ENCODE peak calls at places on chromosome 2, in eight cellular contexts. A, T, M, U, V, L, X and J are unnamed samples. For H3K9me3, the result is how much of the 10 kb centered on the place peaks cover.

GRCh38 chr2:224945134-224945533 is 97.1 kb downstream of the DOCK10 start:
- DNase-seq in A (no peak), T (no peak), M (no peak), U (no peak), V (no peak), L (no peak), X (no peak), J (no peak)

GRCh38 chr2:190119257-190119656 is 56.7 kb upstream of the MSTN start:
- DNase-seq in A (no peak), T (no peak), M (no peak), U (no peak), V (peak), L (peak), X (no peak), J (no peak)

GRCh38 chr2:150832686-150833085 is 345.2 kb upstream of the RND3 start:
- DNase-seq in A (no peak), T (no peak), M (peak), U (no peak), V (no peak), L (no peak), X (no peak), J (no peak)

GRCh38 chr2:19209575-19210341 is 148.7 kb downstream of the OSR1 start:
- DNase-seq in A (no peak), T (no peak), M (no peak), U (no peak), V (no peak), L (no peak), X (no peak), J (no peak)

GRCh38 chr2:202944403-202944802 is 32.3 kb downstream of the CARF start:
- DNase-seq in A (no peak), T (no peak), M (peak), U (no peak), V (peak), L (no peak), X (no peak), J (no peak)

GRCh38 chr2:40242315-40242714 is 209.6 kb downstream of the SLC8A1 start:
- DNase-seq in A (no peak), T (no peak), M (no peak), U (no peak), V (no peak), L (no peak), X (no peak), J (no peak)

GRCh38 chr2:42756956-42757513 is 6.9 kb downstream of the OXER1 start:
- DNase-seq in A (no peak), T (no peak), M (no peak), U (no peak), V (no peak), L (no peak), X (no peak), J (no peak)

GRCh38 chr2:37471994-37472393 is 127.6 kb downstream of the QPCT start:
- DNase-seq in A (no peak), T (no peak), M (peak), U (no peak), V (peak), L (no peak), X (no peak), J (peak)

GRCh38 chr2:149562304-149562703 is 25.3 kb downstream of the MMADHC start:
- DNase-seq in A (no peak), T (no peak), M (peak), U (peak), V (no peak), L (no peak), X (no peak), J (no peak)

GRCh38 chr2:99085400-99085799 is 56.1 kb upstream of the C2orf15 start:
- DNase-seq in A (no peak), T (no peak), M (no peak), U (peak), V (no peak), L (no peak), X (no peak), J (no peak)

GRCh38 chr2:134120718-134121630 is 132.9 kb upstream of the MGAT5 start:
- DNase-seq in A (peak), T (peak), M (peak), U (peak), V (peak), L (no peak), X (peak), J (peak)

GRCh38 chr2:185318271-185318724 is 420.3 kb upstream of the FSIP2 start:
- DNase-seq in A (no peak), T (no peak), M (no peak), U (no peak), V (no peak), L (no peak), X (no peak), J (no peak)

GRCh38 chr2:162928356-162928755 is 89.8 kb upstream of the KCNH7 start:
- DNase-seq in A (no peak), T (no peak), M (no peak), U (no peak), V (peak), L (no peak), X (no peak), J (no peak)

GRCh38 chr2:189407161-189407943 is 33.9 kb upstream of the WDR75 start:
- DNase-seq in A (no peak), T (no peak), M (peak), U (no peak), V (peak), L (no peak), X (no peak), J (peak)

GRCh38 chr2:216205486-216205885 is 96.3 kb downstream of the XRCC5 start:
- DNase-seq in A (no peak), T (no peak), M (no peak), U (no peak), V (no peak), L (no peak), X (no peak), J (no peak)

GRCh38 chr2:174694920-174695319 is 69.4 kb downstream of the CHRNA1 start:
- DNase-seq in A (no peak), T (no peak), M (no peak), U (no peak), V (no peak), L (no peak), X (no peak), J (no peak)

GRCh38 chr2:218471982-218472381 is 53.1 kb downstream of the VIL1 start:
- DNase-seq in A (no peak), T (peak), M (no peak), U (no peak), V (no peak), L (no peak), X (no peak), J (no peak)

GRCh38 chr2:127771756-127772155 is 39.2 kb downstream of the WDR33 start:
- DNase-seq in A (no peak), T (no peak), M (peak), U (no peak), V (peak), L (no peak), X (no peak), J (peak)

GRCh38 chr2:36373149-36373880 is 17.7 kb downstream of the CRIM1 start:
- DNase-seq in A (no peak), T (no peak), M (peak), U (no peak), V (peak), L (no peak), X (no peak), J (peak)

GRCh38 chr2:98803747-98804650 is 73.1 kb upstream of the MGAT4A start:
- DNase-seq in A (no peak), T (no peak), M (no peak), U (no peak), V (no peak), L (no peak), X (no peak), J (no peak)

GRCh38 chr2:232436381-232437129 is 19.4 kb upstream of the ALPI start:
- DNase-seq in A (peak), T (no peak), M (no peak), U (no peak), V (no peak), L (no peak), X (peak), J (peak)

GRCh38 chr2:230870544-230871360 is 6.0 kb downstream of the ITM2C start:
- DNase-seq in A (no peak), T (no peak), M (no peak), U (peak), V (peak), L (no peak), X (no peak), J (peak)

GRCh38 chr2:46554381-46554780 is 75.0 kb downstream of the TMEM247 start:
- DNase-seq in A (no peak), T (peak), M (no peak), U (no peak), V (no peak), L (peak), X (no peak), J (no peak)

GRCh38 chr2:165691615-165692014 is 102.4 kb downstream of the GALNT3 start:
- DNase-seq in A (peak), T (no peak), M (peak), U (no peak), V (peak), L (peak), X (no peak), J (no peak)

GRCh38 chr2:222738759-222739292 is 67.4 kb downstream of the MOGAT1 start:
- DNase-seq in A (no peak), T (peak), M (no peak), U (no peak), V (no peak), L (peak), X (no peak), J (no peak)

GRCh38 chr2:236536727-236537398 is 32.8 kb upstream of the ACKR3 start:
- DNase-seq in A (no peak), T (no peak), M (no peak), U (peak), V (no peak), L (no peak), X (no peak), J (no peak)

GRCh38 chr2:235595420-235596010 is 101.7 kb downstream of the AGAP1 start:
- DNase-seq in A (peak), T (peak), M (peak), U (peak), V (peak), L (peak), X (no peak), J (peak)

GRCh38 chr2:16506366-16506765 is 159.3 kb downstream of the CYRIA start:
- DNase-seq in A (no peak), T (no peak), M (no peak), U (no peak), V (no peak), L (no peak), X (no peak), J (no peak)

GRCh38 chr2:237673130-237673921 is 45.9 kb downstream of the LRRFIP1 start:
- DNase-seq in A (peak), T (peak), M (peak), U (peak), V (peak), L (peak), X (peak), J (peak)

GRCh38 chr2:179340678-179341077 is 76.0 kb upstream of the SESTD1 start:
- DNase-seq in A (no peak), T (no peak), M (peak), U (peak), V (no peak), L (no peak), X (no peak), J (no peak)

GRCh38 chr2:30208453-30208852 is 22.9 kb upstream of the LBH start:
- DNase-seq in A (no peak), T (peak), M (peak), U (peak), V (peak), L (no peak), X (no peak), J (peak)

GRCh38 chr2:84846041-84846663 is 34.7 kb downstream of the TRABD2A start:
- DNase-seq in A (no peak), T (no peak), M (peak), U (peak), V (peak), L (no peak), X (no peak), J (no peak)

GRCh38 chr2:230305416-230306275 is 21.3 kb upstream of the SP140L start:
- DNase-seq in A (no peak), T (no peak), M (no peak), U (no peak), V (no peak), L (no peak), X (no peak), J (no peak)

GRCh38 chr2:206805922-206806607 is 40.7 kb downstream of the FASTKD2 start:
- DNase-seq in A (no peak), T (no peak), M (no peak), U (no peak), V (no peak), L (no peak), X (no peak), J (no peak)

GRCh38 chr2:172250801-172251200 is 148.1 kb upstream of the DLX2 start:
- DNase-seq in A (no peak), T (no peak), M (no peak), U (no peak), V (no peak), L (no peak), X (no peak), J (no peak)

GRCh38 chr2:107325983-107326786 is 440.2 kb upstream of the ST6GAL2 start:
- DNase-seq in A (no peak), T (peak), M (no peak), U (no peak), V (peak), L (no peak), X (no peak), J (no peak)

GRCh38 chr2:33583194-33583938 is 15.7 kb downstream of the FAM98A start:
- DNase-seq in A (no peak), T (no peak), M (peak), U (peak), V (peak), L (no peak), X (no peak), J (no peak)

GRCh38 chr2:50395510-50396300 is 636.2 kb downstream of the NRXN1 start:
- DNase-seq in A (no peak), T (no peak), M (no peak), U (no peak), V (no peak), L (no peak), X (no peak), J (no peak)

GRCh38 chr2:121705390-121705789 is 31.3 kb downstream of the NIFK start:
- DNase-seq in A (no peak), T (no peak), M (no peak), U (no peak), V (no peak), L (no peak), X (no peak), J (no peak)

GRCh38 chr2:96579422-96579821 is 42.9 kb downstream of the ARID5A start:
- DNase-seq in A (no peak), T (no peak), M (no peak), U (no peak), V (no peak), L (no peak), X (no peak), J (no peak)

GRCh38 chr2:219658861-219659260 is 31.4 kb downstream of the SLC4A3 start:
- DNase-seq in A (no peak), T (no peak), M (no peak), U (no peak), V (no peak), L (no peak), X (no peak), J (no peak)
- H3K9me3 ChIP-seq in A (under half), T (under half), M (under half), U (under half), V (under half), L (under half), X (under half), J (under half)

DNA sequence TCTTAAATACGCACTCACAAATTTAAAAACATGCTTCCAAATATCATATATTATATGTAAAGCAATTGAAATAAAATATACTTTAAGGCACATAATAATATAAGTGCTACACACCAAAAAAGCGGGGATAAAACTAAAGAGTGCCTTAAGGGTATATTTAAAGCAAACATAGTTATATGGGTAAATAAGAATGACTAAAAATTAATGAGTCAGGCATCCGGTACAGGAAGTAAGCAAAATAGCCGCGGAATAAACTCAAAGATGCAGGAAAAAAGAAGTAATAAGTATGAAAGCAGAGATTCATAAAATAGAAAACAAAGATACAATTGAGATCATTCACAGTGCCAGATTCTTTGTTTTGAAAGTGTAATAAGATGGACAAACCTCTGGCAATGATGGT is 503.5 kb upstream of the SOX11 start:
- DNase-seq in A (no peak), T (no peak), M (no peak), U (no peak), V (no peak), L (no peak), X (no peak), J (no peak)
- H3K9me3 ChIP-seq in A (under half), T (under half), M (under half), U (under half), V (under half), L (under half), X (under half), J (under half)

GRCh38 chr2:4368907-4369306 is 665.5 kb downstream of the DCDC2C start:
- DNase-seq in A (no peak), T (no peak), M (no peak), U (no peak), V (no peak), L (no peak), X (no peak), J (no peak)
- H3K9me3 ChIP-seq in A (under half), T (under half), M (under half), U (under half), V (under half), L (under half), X (under half), J (under half)

GRCh38 chr2:176080540-176081355 is 3.0 kb downstream of the EVX2 start:
- DNase-seq in A (no peak), T (no peak), M (no peak), U (no peak), V (no peak), L (peak), X (no peak), J (no peak)

GRCh38 chr2:176083796-176084261 is at the start of gene EVX2:
- DNase-seq in A (no peak), T (no peak), M (no peak), U (no peak), V (no peak), L (no peak), X (no peak), J (no peak)

GRCh38 chr2:176082885-176083731 is 654 bp downstream of the EVX2 start:
- DNase-seq in A (no peak), T (no peak), M (no peak), U (no peak), V (no peak), L (no peak), X (no peak), J (no peak)

GRCh38 chr2:176081451-176081992 is 2.2 kb downstream of the EVX2 start:
- DNase-seq in A (no peak), T (no peak), M (no peak), U (no peak), V (no peak), L (peak), X (no peak), J (no peak)

GRCh38 chr2:176081993-176082884 is 1.5 kb downstream of the EVX2 start:
- DNase-seq in A (no peak), T (no peak), M (no peak), U (no peak), V (no peak), L (peak), X (no peak), J (no peak)
- H3K9me3 ChIP-seq in A (under half), T (under half), M (under half), U (under half), V (under half), L (under half), X (under half), J (under half)

DNA sequence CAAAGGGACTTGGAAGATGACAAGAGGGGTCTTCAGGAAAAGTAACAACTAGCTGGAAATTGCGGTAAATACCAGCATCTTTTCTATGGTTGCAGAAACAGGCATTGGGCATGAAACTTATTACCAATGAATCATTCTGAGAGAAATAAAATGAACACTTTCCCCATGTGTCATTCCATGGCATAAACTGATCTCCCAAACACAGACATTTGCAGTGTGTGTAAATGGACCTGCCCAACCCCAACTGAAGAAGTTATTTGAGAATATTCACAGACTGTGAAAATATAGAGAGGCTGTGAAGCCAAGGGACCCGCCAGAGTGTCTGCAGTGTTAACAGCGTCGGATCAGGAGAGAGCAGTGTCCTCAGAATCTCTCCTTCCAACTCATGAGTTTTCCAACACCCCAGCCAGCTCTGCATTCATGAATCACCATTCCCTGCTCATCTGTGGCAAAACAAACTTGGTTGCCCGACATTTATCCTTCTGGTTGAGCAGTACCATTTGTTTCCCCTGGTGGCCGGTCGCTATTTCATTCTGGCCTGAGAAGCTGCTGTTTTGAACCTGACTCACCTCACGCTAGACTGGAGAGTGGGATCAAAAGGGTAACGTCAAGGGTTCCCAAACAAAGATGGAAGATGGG is 238.4 kb downstream of the PID1 start:
- DNase-seq in A (no peak), T (no peak), M (no peak), U (no peak), V (no peak), L (no peak), X (no peak), J (no peak)
- H3K9me3 ChIP-seq in A (under half), T (under half), M (under half), U (under half), V (under half), L (under half), X (under half), J (under half)

GRCh38 chr2:503288-503999 is 173.8 kb downstream of the TMEM18 start:
- DNase-seq in A (peak), T (no peak), M (no peak), U (no peak), V (no peak), L (no peak), X (peak), J (no peak)
- H3K9me3 ChIP-seq in A (under half), T (under half), M (under half), U (under half), V (under half), L (under half), X (under half), J (under half)

GRCh38 chr2:186437719-186438118 is 48.3 kb upstream of the ZC3H15 start:
- DNase-seq in A (no peak), T (no peak), M (no peak), U (no peak), V (no peak), L (no peak), X (no peak), J (no peak)
- H3K9me3 ChIP-seq in A (under half), T (under half), M (under half), U (under half), V (under half), L (under half), X (under half), J (under half)

GRCh38 chr2:95372216-95372829 is 30.2 kb upstream of the FAHD2A start:
- DNase-seq in A (peak), T (no peak), M (no peak), U (no peak), V (no peak), L (no peak), X (peak), J (no peak)
- H3K9me3 ChIP-seq in A (under half), T (under half), M (under half), U (under half), V (under half), L (under half), X (under half), J (under half)

GRCh38 chr2:157498501-157498900 is 54.6 kb upstream of the CYTIP start:
- DNase-seq in A (no peak), T (no peak), M (no peak), U (no peak), V (no peak), L (no peak), X (no peak), J (no peak)
- H3K9me3 ChIP-seq in A (under half), T (under half), M (under half), U (under half), V (under half), L (under half), X (under half), J (under half)